ENCODE peak calls at places on chromosomes 7 and 10, in four cellular contexts. D, B, Q and E are unnamed samples.

GRCh38 chr7:1073211-1073977 is 14.5 kb upstream of the GPER1 start:
- DNase-seq in D (no peak), B (no peak), Q (no peak), E (no peak)

GRCh38 chr10:88080213-88080612 is 216.8 kb downstream of the PTEN start:
- DNase-seq in D (no peak), Q (no peak), B (peak), E (peak)

GRCh38 chr10:131994435-131994834 is 12.7 kb upstream of the BNIP3 start:
- DNase-seq in B (no peak), D (no peak), Q (no peak), E (no peak)

GRCh38 chr7:137592232-137592896 is 248.8 kb upstream of the PTN start:
- DNase-seq in Q (peak), B (peak), D (peak), E (peak)

GRCh38 chr10:72175166-72175565 is 40.6 kb upstream of the ANAPC16 start:
- DNase-seq in D (no peak), Q (no peak), B (no peak), E (no peak)

GRCh38 chr10:46525177-46525823 is 31.2 kb downstream of the GPRIN2 start:
- DNase-seq in Q (no peak), D (no peak), B (no peak), E (no peak)

GRCh38 chr10:97063983-97064837 is 121.5 kb downstream of the SLIT1 start:
- DNase-seq in Q (no peak), B (no peak), D (no peak), E (no peak)

GRCh38 chr10:116669832-116670644 is 49.3 kb downstream of the PNLIPRP2 start:
- DNase-seq in Q (peak), D (peak), B (no peak), E (no peak)

GRCh38 chr7:49980414-49980813 is 112.6 kb downstream of the ZPBP start:
- DNase-seq in B (no peak), Q (no peak), D (no peak), E (no peak)

GRCh38 chr7:14851610-14852009 is 50.9 kb downstream of the DGKB start:
- DNase-seq in Q (no peak), D (no peak), B (no peak), E (no peak)

GRCh38 chr7:142557971-142558582 is 191.2 kb upstream of the PRSS1 start:
- DNase-seq in B (peak), D (peak), Q (peak), E (peak)

GRCh38 chr7:149277871-149278270 is 15.9 kb downstream of the ZNF783 start:
- DNase-seq in D (no peak), Q (no peak), B (no peak), E (no peak)

GRCh38 chr10:80122110-80122710 is 10.3 kb upstream of the PLAC9 start:
- DNase-seq in D (no peak), B (no peak), Q (no peak), E (no peak)

GRCh38 chr7:44486693-44487092 is 3.8 kb downstream of the NUDCD3 start:
- DNase-seq in D (no peak), Q (no peak), B (no peak), E (no peak)

GRCh38 chr7:63899691-63900393 is 98.8 kb upstream of the ZNF722 start:
- DNase-seq in B (no peak), Q (no peak), D (no peak), E (no peak)

GRCh38 chr10:6002809-6003500 is 25.6 kb upstream of the IL15RA start:
- DNase-seq in D (peak), B (no peak), Q (no peak), E (no peak)

GRCh38 chr7:70082026-70082655 is 483.9 kb downstream of the AUTS2 start:
- DNase-seq in D (no peak), B (no peak), Q (no peak), E (no peak)

DNA sequence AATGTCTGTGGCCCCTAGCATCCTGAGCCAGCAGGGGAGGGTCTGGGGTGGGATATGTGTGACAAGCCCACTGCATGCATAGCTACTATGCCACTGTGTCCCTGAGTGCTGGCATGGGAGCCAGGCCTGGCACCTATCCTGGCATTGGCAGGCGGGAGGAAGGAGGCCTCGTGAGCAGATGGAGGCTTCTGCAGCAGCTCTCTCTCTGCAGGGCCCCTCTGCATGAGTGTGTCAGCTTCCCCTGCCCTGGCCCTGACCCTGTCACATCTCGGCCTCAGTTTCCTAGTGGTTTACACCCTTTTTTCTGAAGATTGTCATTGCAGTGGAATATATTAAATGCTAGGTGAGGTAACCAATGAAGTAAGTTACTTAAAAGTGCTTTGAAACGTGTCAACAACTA is 13.1 kb upstream of the IMPDH1 start:
- DNase-seq in B (no peak), D (no peak), Q (no peak), E (no peak)
- TF ChIP-seq CTCF in B (no peak), D (no peak), Q (no peak), E (no peak)

GRCh38 chr10:103259989-103260388 is 14.3 kb downstream of the RPEL1 start:
- DNase-seq in Q (no peak), B (no peak), D (no peak), E (no peak)
- TF ChIP-seq CTCF in Q (no peak), B (no peak), D (no peak), E (no peak)

GRCh38 chr7:117157121-117157870 is 165.6 kb downstream of the WNT2 start:
- DNase-seq in B (no peak), D (no peak), Q (no peak), E (no peak)
- TF ChIP-seq CTCF in B (no peak), D (peak), Q (no peak), E (no peak)

DNA sequence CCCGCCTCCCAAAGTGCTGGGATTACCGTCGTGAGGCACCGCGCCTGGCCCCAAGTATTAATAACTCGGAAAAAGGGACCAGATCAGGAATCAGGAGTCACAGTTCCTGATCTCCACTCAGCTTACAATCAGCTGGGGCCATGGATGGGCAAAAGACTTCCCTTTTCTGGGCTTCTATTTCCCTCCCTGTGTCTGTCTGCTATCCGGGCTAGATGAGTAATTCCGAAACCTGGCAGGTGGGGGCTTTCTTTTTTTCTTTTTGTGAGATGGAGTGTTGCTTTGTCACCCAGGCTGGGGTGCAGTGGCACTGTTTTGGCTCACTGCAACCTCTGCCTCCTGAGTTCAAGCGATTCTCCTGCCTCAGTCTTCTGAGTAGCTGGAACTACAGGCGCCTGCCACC is 11.6 kb downstream of the RPS24 start:
- DNase-seq in D (no peak), B (peak), Q (no peak), E (peak)
- TF ChIP-seq CTCF in D (no peak), B (no peak), Q (no peak), E (no peak)

GRCh38 chr10:110446954-110447608 is 50.6 kb upstream of the DUSP5 start:
- DNase-seq in B (no peak), Q (no peak), D (no peak), E (no peak)
- TF ChIP-seq CTCF in B (no peak), Q (no peak), D (no peak), E (no peak)